ENCODE peak calls at places on chromosomes 13 and 19, in four cellular contexts. K is GM12878, Z is HepG2, O is H1. N is an unnamed sample.

GRCh38 chr13:89375839-89376238 is 1704.7 kb downstream of the SLITRK5 start:
- DNase-seq in K (no peak), Z (no peak), O (no peak), N (no peak)

GRCh38 chr19:20423381-20424207 is 142.0 kb downstream of the ZNF737 start:
- DNase-seq in K (no peak), Z (no peak), O (peak), N (no peak)

GRCh38 chr19:56360841-56361240 is 32.5 kb downstream of the ZNF582 start:
- DNase-seq in K (no peak), Z (no peak), O (no peak), N (no peak)

GRCh38 chr19:9645466-9645865 is 24.4 kb upstream of the ZNF561 start:
- DNase-seq in K (no peak), Z (no peak), O (no peak), N (no peak)

GRCh38 chr13:73608731-73609485 is 525.3 kb downstream of the KLF12 start:
- DNase-seq in K (no peak), Z (no peak), O (no peak), N (no peak)

GRCh38 chr13:81048026-81048461 is 707.1 kb upstream of the SPRY2 start:
- DNase-seq in K (peak), Z (no peak), O (no peak), N (no peak)

GRCh38 chr13:39888865-39889810 is 233.7 kb downstream of the COG6 start:
- DNase-seq in K (no peak), Z (no peak), O (no peak), N (no peak)

GRCh38 chr19:47998800-47999199 is 4.4 kb downstream of the ELSPBP1 start:
- DNase-seq in K (no peak), Z (no peak), O (no peak), N (no peak)

GRCh38 chr13:85313761-85314503 is 485.3 kb downstream of the SLITRK6 start:
- DNase-seq in K (no peak), Z (no peak), O (no peak), N (no peak)

GRCh38 chr19:48121909-48122371 is 11.3 kb upstream of the PLA2G4C start:
- DNase-seq in K (peak), Z (no peak), O (no peak), N (no peak)

GRCh38 chr19:19488041-19488874 is 27.1 kb downstream of the TSSK6 start:
- DNase-seq in K (no peak), Z (no peak), O (no peak), N (no peak)

GRCh38 chr19:18878858-18879578 is 16.9 kb downstream of the CERS1 start:
- DNase-seq in K (no peak), Z (no peak), O (no peak), N (no peak)

GRCh38 chr13:74006666-74007065 is 127.5 kb downstream of the KLF12 start:
- DNase-seq in K (no peak), Z (no peak), O (no peak), N (no peak)

GRCh38 chr19:32199501-32200040 is 145.8 kb upstream of the ZNF507 start:
- DNase-seq in K (no peak), Z (no peak), O (peak), N (no peak)

GRCh38 chr19:40567750-40568494 is 8.8 kb upstream of the SHKBP1 start:
- DNase-seq in K (no peak), Z (no peak), O (peak), N (no peak)

GRCh38 chr13:100887729-100888151 is 213.1 kb upstream of the TMTC4 start:
- DNase-seq in K (no peak), Z (no peak), O (no peak), N (no peak)

GRCh38 chr13:47964863-47965262 is 36.2 kb downstream of the SUCLA2 start:
- DNase-seq in K (no peak), Z (no peak), O (no peak), N (no peak)

GRCh38 chr19:28075229-28075628 is 1137.7 kb downstream of the UQCRFS1 start:
- DNase-seq in K (no peak), Z (no peak), O (no peak), N (no peak)

GRCh38 chr13:35378939-35379338 is 97.5 kb downstream of the MAB21L1 start:
- DNase-seq in K (no peak), Z (no peak), O (no peak), N (no peak)

GRCh38 chr13:100544866-100545683 is 43.5 kb downstream of the GGACT start:
- DNase-seq in K (no peak), Z (no peak), O (peak), N (no peak)

GRCh38 chr13:112754281-112755025 is 64.6 kb downstream of the ATP11A start:
- DNase-seq in K (no peak), Z (no peak), O (no peak), N (no peak)

GRCh38 chr13:56198350-56198749 is 942.4 kb upstream of the PRR20A start:
- DNase-seq in K (no peak), Z (no peak), O (no peak), N (no peak)

GRCh38 chr13:112861876-112862615 is 107.0 kb upstream of the MCF2L start:
- DNase-seq in K (no peak), Z (no peak), O (no peak), N (no peak)

GRCh38 chr19:33947565-33947964 is 150.9 kb downstream of the KCTD15 start:
- DNase-seq in K (no peak), Z (no peak), O (no peak), N (no peak)

GRCh38 chr13:98976338-98976737 is 1.5 kb downstream of the DOCK9 start:
- DNase-seq in K (no peak), Z (no peak), O (no peak), N (no peak)

GRCh38 chr13:86193281-86193680 is 394.1 kb upstream of the SLITRK6 start:
- DNase-seq in K (no peak), Z (no peak), O (no peak), N (no peak)

GRCh38 chr13:21389124-21389523 is 70.0 kb downstream of the ZDHHC20 start:
- DNase-seq in K (no peak), Z (no peak), O (no peak), N (no peak)

GRCh38 chr19:52532480-52532879 is 5.0 kb downstream of the ZNF808 start:
- DNase-seq in K (no peak), Z (no peak), O (no peak), N (no peak)

GRCh38 chr19:11405846-11406643 is 13.1 kb downstream of the RGL3 start:
- DNase-seq in K (no peak), Z (no peak), O (peak), N (no peak)

DNA sequence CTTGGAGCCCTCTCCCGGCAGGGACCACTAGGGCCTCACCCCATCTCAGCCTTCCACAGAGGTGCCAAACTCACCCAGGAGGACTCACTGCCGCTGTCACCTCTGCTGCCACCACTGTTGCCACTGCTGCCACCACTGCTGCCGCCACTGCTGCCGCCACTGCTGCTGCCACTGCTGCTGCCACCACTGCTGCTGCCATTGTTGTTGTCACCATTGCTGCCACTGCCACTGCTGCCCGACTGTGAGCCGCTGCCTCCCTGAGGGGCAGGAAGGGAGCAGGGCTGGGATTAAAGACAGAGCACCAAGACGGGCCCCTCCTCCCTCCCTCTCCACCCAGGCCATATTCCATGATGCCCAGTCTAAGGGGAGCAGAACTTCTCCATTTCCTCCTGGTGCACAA is 2.1 kb downstream of the DMKN start:
- DNase-seq in K (no peak), Z (no peak), O (no peak), N (no peak)
- H3K4me3 ChIP-seq in K (no peak), Z (no peak), O (no peak), N (no peak)

GRCh38 chr19:3131168-3131567 is 4.7 kb upstream of the GNA15 start:
- DNase-seq in K (no peak), Z (no peak), O (no peak), N (no peak)

GRCh38 chr19:3135961-3136683 is at the start of gene GNA15:
- DNase-seq in K (no peak), Z (no peak), O (no peak), N (no peak)

GRCh38 chr19:3133793-3134116 is 2.1 kb upstream of the GNA15 start:
- DNase-seq in K (no peak), Z (no peak), O (no peak), N (no peak)

GRCh38 chr19:3136684-3137055 is 837 bp downstream of the GNA15 start:
- DNase-seq in K (no peak), Z (no peak), O (no peak), N (no peak)

GRCh38 chr19:3132971-3133792 is 2.7 kb upstream of the GNA15 start:
- DNase-seq in K (peak), Z (no peak), O (no peak), N (no peak)
- TF ChIP-seq SUZ12 in K (no peak), Z (no peak), O (no peak), N (no peak)

DNA sequence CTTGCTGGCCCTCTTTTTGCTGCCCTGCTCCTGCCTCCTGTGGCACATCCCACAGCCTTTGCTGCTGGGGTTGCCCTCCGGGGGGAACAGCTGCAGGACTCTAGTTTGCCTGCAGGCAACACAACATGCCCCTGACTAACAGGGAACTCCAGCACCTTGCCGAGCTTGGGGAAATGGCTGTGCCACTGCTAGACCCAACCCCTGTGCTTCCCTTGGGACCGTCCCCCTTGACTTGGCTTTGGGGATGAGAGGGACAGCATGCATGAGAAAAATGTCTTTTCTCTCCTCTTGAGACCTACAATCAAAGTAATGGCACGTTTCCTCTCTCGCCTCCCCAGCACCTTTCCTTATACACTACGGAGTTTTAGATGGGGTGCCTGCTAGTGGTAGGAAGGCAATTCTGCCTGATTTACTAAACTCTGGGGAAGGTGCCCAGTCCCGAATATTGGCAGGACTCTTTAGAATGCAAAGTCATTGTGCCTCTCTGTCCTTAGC is 12.4 kb upstream of the VWA8 start:
- DNase-seq in K (no peak), Z (no peak), O (peak), N (no peak)
- H3K4me3 ChIP-seq in K (no peak), Z (peak), O (no peak), N (no peak)

DNA sequence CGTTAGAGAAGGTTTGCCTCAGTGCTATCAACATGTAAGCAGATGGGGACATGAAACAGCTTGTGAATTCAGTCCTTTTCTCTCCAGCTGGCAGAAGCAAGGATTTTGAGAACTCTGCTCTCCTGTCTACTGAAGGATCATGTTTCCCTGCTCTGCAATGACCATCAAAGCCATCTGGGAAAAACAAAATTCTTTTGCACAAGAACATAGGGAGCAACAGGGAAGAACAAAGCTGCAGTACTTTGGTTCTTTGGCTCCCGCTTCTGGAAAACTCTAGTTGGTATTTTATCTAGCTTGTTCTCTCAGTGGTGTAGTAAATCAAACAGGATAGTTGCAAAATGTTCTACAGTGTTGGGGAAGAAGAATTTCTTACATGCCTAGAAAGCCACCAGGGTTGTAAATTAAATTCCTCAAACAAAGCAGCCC is 270.4 kb downstream of the ENOX1 start:
- DNase-seq in K (no peak), Z (no peak), O (no peak), N (no peak)
- TF ChIP-seq SUZ12 in K (no peak), Z (no peak), O (no peak), N (no peak)

GRCh38 chr19:7888826-7889217 is 512 bp downstream of the LRRC8E start:
- DNase-seq in K (no peak), Z (no peak), O (no peak), N (no peak)
- H3K4me3 ChIP-seq in K (no peak), Z (peak), O (peak), N (peak)

DNA sequence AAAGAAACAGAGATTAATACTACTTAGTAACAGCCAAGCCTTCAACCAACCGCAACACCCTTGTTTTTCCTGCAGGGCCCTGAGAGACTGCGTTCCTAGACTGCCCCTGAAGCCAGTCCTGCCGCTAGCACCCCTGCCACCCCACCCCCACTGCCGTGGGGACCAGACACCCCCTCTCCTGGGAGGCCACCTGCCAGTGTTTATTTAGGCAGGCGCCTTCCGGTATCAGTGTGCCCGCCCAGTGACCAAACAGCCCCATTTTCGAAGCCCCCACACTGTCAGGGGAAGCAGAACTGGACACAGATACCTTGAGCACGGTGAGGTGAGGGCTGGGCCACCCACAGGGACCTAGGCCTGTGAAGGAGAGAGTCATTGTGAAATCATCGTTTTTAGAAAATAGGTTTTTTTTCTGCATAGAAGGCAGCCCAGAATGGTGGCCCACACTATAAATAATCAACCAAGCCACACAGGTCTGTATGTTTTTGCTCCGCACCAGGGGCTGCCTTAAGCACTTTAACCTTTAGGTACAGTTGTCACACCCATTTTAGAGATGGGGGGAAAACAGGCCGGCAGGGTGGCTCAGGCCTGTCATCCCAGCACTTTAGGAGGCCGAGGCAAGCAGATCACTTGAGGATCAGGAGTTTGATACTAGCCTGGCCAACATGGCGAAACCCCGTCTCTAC is 3.5 kb upstream of the TLE5 start:
- DNase-seq in K (peak), Z (peak), O (no peak), N (no peak)
- TF ChIP-seq SUZ12 in K (no peak), Z (no peak), O (no peak), N (no peak)

DNA sequence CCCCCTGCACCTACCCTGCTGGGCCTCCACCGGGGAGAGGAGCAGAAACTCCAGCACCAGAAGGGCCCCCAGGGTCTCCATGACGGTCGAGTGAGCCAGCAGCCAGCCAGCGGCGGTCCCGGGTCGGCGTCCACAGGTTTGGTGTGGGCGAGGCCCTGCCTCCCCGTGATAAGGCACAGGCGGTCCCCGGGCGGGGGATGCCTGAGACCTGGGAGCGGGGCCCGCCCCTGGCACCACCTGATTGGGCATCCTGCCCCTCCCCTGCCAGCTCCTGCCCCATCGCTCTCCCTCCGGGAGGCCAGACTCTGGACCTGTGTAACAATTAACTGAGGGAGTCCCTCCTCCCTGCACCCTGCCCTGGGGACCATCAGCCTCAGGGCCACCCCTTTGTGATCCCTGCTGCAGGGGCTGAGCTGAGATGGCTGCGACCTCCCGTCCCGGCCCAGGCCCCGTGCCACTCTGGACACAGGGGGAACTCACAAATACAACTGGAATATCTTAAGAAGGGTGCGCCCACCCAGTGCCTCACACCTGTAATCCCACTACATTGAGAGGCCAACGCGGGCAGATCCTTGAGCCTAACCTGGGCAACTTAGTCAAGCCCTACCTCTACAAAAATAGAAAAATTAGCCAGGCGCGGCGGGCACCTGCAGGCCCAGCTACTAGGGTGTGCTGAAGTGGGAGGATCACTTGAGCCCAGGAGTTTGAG is at the start of gene SMIM24:
- DNase-seq in K (no peak), Z (peak), O (peak), N (no peak)
- H3K4me3 ChIP-seq in K (no peak), Z (peak), O (no peak), N (no peak)

DNA sequence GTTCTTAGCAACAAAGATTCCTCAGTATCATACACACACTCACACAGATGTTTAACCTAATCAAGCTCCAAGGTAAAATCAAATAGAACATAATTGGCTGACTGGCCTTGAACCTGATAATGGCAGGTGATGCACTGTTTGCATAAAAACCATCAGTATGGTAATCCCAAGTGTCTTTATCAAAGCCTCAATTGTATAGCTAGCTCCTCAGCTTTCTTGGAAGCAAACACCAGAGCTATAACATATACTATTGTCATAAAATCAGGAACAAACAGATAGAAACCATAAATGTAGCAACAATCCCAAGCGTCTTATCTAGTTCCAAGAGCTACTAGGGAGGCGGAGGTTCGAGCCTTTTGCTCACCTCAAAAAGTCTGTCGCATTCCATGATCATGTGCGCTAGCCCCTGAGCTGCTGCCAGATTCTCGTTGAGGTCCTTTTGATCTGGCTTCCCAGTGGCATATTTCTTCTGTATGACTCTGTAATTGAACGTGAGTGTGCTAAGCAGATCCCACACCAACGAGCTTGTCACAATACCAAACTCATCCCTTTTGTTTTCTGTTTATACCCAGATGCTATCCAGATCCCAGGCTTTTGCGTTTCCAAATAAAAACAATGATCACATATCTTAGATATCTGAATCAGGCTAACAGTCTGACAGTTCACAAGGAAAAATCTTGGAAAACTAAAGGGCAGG is 95.3 kb downstream of the KL start:
- DNase-seq in K (no peak), Z (peak), O (no peak), N (no peak)
- TF ChIP-seq SUZ12 in K (no peak), Z (no peak), O (no peak), N (no peak)

GRCh38 chr13:25169356-25169755 is 2.7 kb downstream of the AMER2 start:
- DNase-seq in K (no peak), Z (no peak), O (no peak), N (no peak)
- H3K4me3 ChIP-seq in K (no peak), Z (no peak), O (no peak), N (no peak)

DNA sequence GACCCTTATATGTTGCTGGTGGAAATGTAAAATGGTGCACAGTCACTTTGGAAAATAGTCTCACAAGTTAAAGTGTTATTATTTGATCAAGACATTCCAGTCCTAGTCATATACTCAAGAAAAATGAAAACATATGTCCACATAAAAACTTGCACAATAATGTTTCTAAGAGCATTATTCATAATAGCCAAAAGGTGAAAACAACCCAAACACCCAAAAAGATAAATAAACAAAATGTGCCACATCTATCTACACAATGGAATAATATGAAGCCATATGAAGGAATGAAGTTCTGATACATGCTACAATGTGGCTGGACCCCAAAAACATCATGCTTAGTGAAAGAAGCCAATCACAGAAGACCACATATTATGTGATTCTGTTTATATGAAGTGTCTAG is 14.4 kb upstream of the AKAP8 start:
- DNase-seq in K (no peak), Z (no peak), O (no peak), N (no peak)
- TF ChIP-seq SUZ12 in K (no peak), Z (no peak), O (no peak), N (no peak)